ENCODE peak calls at places on chromosomes 2 and 18, in eight cellular contexts. Y is AG10803, L is endothelial cell, Q is psoas muscle, R is substantia nigra, C is foreskin fibroblast, W is M059J, F is NAMALWA. S is an unnamed sample.

GRCh38 chr2:239193925-239194687 is 206.7 kb downstream of the HDAC4 start:
- DNase-seq in Y (no peak), L (no peak), Q (no peak), R (no peak), C (peak), W (no peak), F (no peak), S (peak)

GRCh38 chr2:15142069-15142689 is 419.0 kb downstream of the NBAS start:
- DNase-seq in Y (no peak), L (peak), Q (no peak), R (no peak), C (no peak), W (peak), F (peak), S (no peak)

GRCh38 chr2:49278141-49278540 is 123.8 kb upstream of the FSHR start:
- DNase-seq in Y (no peak), L (no peak), Q (no peak), R (no peak), C (no peak), W (no peak), F (no peak), S (no peak)

GRCh38 chr2:239517686-239518085 is 116.9 kb upstream of the HDAC4 start:
- DNase-seq in Y (no peak), L (no peak), Q (no peak), R (no peak), C (no peak), W (no peak), F (no peak), S (no peak)

GRCh38 chr18:11114653-11115052 is 34.7 kb downstream of the PIEZO2 start:
- DNase-seq in Y (no peak), L (no peak), Q (no peak), R (no peak), C (peak), W (peak), F (no peak), S (no peak)

GRCh38 chr2:151886235-151886634 is 58.0 kb upstream of the ARL5A start:
- DNase-seq in Y (no peak), L (no peak), Q (no peak), R (no peak), C (peak), W (no peak), F (no peak), S (no peak)

GRCh38 chr2:237073552-237073951 is 12.1 kb upstream of the COPS8 start:
- DNase-seq in Y (peak), L (no peak), Q (no peak), R (no peak), C (peak), W (peak), F (no peak), S (no peak)

GRCh38 chr2:20165677-20166509 is 59.0 kb downstream of the SDC1 start:
- DNase-seq in Y (no peak), L (no peak), Q (no peak), R (no peak), C (no peak), W (no peak), F (no peak), S (no peak)

GRCh38 chr18:44679912-44680270 is 797 bp upstream of the SETBP1 start:
- DNase-seq in Y (peak), L (peak), Q (peak), R (no peak), C (peak), W (peak), F (peak), S (peak)

GRCh38 chr2:71995067-71995665 is 152.5 kb downstream of the CYP26B1 start:
- DNase-seq in Y (peak), L (no peak), Q (no peak), R (no peak), C (peak), W (peak), F (peak), S (no peak)

GRCh38 chr2:88967844-88968243 is 276.4 kb downstream of the RPIA start:
- DNase-seq in Y (peak), L (no peak), Q (no peak), R (no peak), C (no peak), W (peak), F (peak), S (no peak)

GRCh38 chr2:175293776-175294175 is 112.3 kb upstream of the ATP5MC3 start:
- DNase-seq in Y (no peak), L (no peak), Q (no peak), R (no peak), C (peak), W (no peak), F (no peak), S (no peak)

GRCh38 chr18:55982992-55983391 is 395.0 kb upstream of the TCF4 start:
- DNase-seq in Y (peak), L (no peak), Q (no peak), R (no peak), C (peak), W (peak), F (no peak), S (no peak)

S was measured in left ventricle myocardium superior.